ENCODE peak calls at places on chromosomes 3 and 15, in five cellular contexts. F, B, U, A and M are unnamed samples.

GRCh38 chr15:33476076-33476475 is 165.3 kb downstream of the RYR3 start:
- DNase-seq in F (no peak), B (no peak), U (no peak), A (no peak), M (no peak)

GRCh38 chr3:102733811-102734574 is 299.2 kb downstream of the ZPLD1 start:
- DNase-seq in F (no peak), B (no peak), U (no peak), A (peak), M (no peak)

GRCh38 chr3:115212615-115213014 is 65.5 kb upstream of the ZBTB20 start:
- DNase-seq in F (no peak), B (no peak), U (no peak), A (peak), M (no peak)

GRCh38 chr3:126342211-126342610 is 15.0 kb downstream of the KLF15 start:
- DNase-seq in F (no peak), B (no peak), U (no peak), A (no peak), M (no peak)

GRCh38 chr3:89440351-89440750 is 332.9 kb downstream of the EPHA3 start:
- DNase-seq in F (no peak), B (no peak), U (no peak), A (no peak), M (no peak)

GRCh38 chr15:22939051-22939450 is 41.1 kb downstream of the CYFIP1 start:
- DNase-seq in F (no peak), B (no peak), U (no peak), A (no peak), M (no peak)

GRCh38 chr3:69699183-69699582 is 40.1 kb upstream of the MITF start:
- DNase-seq in F (no peak), B (no peak), U (no peak), A (no peak), M (no peak)

GRCh38 chr3:152403632-152404066 is 134.9 kb downstream of the MBNL1 start:
- DNase-seq in F (no peak), B (no peak), U (peak), A (no peak), M (no peak)

GRCh38 chr3:113002676-113003075 is 11.9 kb downstream of the GTPBP8 start:
- DNase-seq in F (no peak), B (peak), U (no peak), A (no peak), M (peak)

GRCh38 chr15:62625421-62626033 is 417.0 kb upstream of the TPM1 start:
- DNase-seq in F (peak), B (no peak), U (no peak), A (no peak), M (no peak)

GRCh38 chr15:35003928-35004327 is 15.8 kb upstream of the ZNF770 start:
- DNase-seq in F (no peak), B (no peak), U (no peak), A (no peak), M (no peak)

DNA sequence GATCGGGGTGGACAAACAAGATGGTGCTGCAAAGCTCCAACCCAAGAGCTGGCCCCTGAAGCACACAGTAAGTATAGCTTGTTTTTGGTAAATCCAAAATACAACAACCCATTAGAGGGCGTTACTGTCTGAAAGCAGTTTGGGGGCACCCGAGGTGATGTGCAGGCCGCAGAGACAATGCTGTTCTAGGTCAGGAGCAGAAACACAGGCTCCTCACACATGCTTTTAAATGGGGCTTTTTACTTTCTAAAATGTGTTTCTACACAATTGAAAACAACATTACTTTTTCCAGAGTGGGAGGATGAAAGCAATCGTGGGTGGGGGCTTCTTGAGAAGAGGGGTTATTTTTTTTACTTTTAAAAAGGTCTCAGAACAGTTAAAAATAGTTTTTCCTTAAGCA is 1029.3 kb upstream of the CFAP20DC start:
- DNase-seq in F (no peak), B (no peak), U (no peak), A (peak), M (peak)
- H3K4me3 ChIP-seq in F (no peak), B (peak), U (no peak), A (no peak), M (peak)

GRCh38 chr3:149245738-149246451 is 24.3 kb upstream of the CP start:
- DNase-seq in F (peak), B (no peak), U (no peak), A (no peak), M (no peak)
- H3K4me3 ChIP-seq in F (no peak), B (no peak), U (peak), A (no peak), M (no peak)

GRCh38 chr3:187000711-187001151 is 70.4 kb downstream of the ST6GAL1 start:
- DNase-seq in F (no peak), B (no peak), U (no peak), A (no peak), M (no peak)

GRCh38 chr3:186996356-186996755 is 66.0 kb downstream of the ST6GAL1 start:
- DNase-seq in F (no peak), B (no peak), U (no peak), A (no peak), M (no peak)

GRCh38 chr3:186998937-186999368 is 68.6 kb downstream of the ST6GAL1 start:
- DNase-seq in F (no peak), B (no peak), U (no peak), A (peak), M (no peak)

GRCh38 chr3:186993940-186994670 is 63.8 kb downstream of the ST6GAL1 start:
- DNase-seq in F (no peak), B (no peak), U (no peak), A (no peak), M (no peak)

GRCh38 chr3:186997061-186998054 is 67.0 kb downstream of the ST6GAL1 start:
- DNase-seq in F (no peak), B (no peak), U (no peak), A (no peak), M (no peak)
- H3K4me3 ChIP-seq in F (no peak), B (no peak), U (no peak), A (no peak), M (no peak)

GRCh38 chr3:40452057-40452456 is 5.1 kb upstream of the RPL14 start:
- DNase-seq in F (no peak), B (no peak), U (no peak), A (no peak), M (no peak)
- H3K4me3 ChIP-seq in F (no peak), B (peak), U (peak), A (peak), M (peak)

GRCh38 chr3:8752832-8753231 is 16.6 kb downstream of the OXTR start:
- DNase-seq in F (no peak), B (no peak), U (no peak), A (no peak), M (no peak)
- H3K4me3 ChIP-seq in F (no peak), B (no peak), U (no peak), A (no peak), M (no peak)

GRCh38 chr3:192514754-192515660 is 212.3 kb downstream of the FGF12 start:
- DNase-seq in F (no peak), B (no peak), U (no peak), A (peak), M (no peak)
- H3K4me3 ChIP-seq in F (peak), B (no peak), U (peak), A (peak), M (no peak)

GRCh38 chr3:194323785-194324735 is 27.1 kb downstream of the CPN2 start:
- DNase-seq in F (peak), B (no peak), U (peak), A (peak), M (peak)
- H3K4me3 ChIP-seq in F (peak), B (peak), U (peak), A (no peak), M (peak)

DNA sequence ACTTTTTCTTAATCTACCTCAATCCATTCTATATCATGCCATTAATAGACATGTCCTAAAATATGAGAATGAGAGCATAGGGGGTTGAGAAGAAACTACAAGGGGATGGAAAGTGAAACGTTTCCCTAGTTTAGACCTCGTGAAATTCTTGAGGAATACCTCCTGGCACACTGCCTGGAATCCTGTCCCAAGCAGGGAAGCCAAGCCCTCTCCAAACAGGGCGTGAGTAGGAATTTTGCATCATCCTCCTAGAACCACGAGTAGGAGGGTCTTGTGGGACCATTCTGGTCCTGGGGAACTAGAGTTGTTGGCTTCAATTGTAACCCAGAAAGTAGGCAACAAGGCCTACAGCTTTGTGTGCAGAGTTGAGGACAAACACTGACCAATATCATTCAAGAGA is 19.6 kb upstream of the C3orf80 start:
- DNase-seq in F (no peak), B (no peak), U (no peak), A (no peak), M (no peak)
- H3K4me3 ChIP-seq in F (no peak), B (no peak), U (no peak), A (no peak), M (no peak)

GRCh38 chr3:10707089-10707983 is 108.7 kb upstream of the SLC6A11 start:
- DNase-seq in F (no peak), B (no peak), U (no peak), A (peak), M (no peak)
- H3K4me3 ChIP-seq in F (no peak), B (no peak), U (peak), A (peak), M (no peak)

GRCh38 chr15:68580026-68580882 is 1.5 kb downstream of the CORO2B start:
- DNase-seq in F (no peak), B (no peak), U (peak), A (no peak), M (no peak)
- H3K4me3 ChIP-seq in F (peak), B (no peak), U (peak), A (peak), M (no peak)